ENCODE peak calls at places on chromosomes 16 and 17, in four cellular contexts. Y is trophoblast cell, J is HCT116, H is colonic mucosa. A is an unnamed sample.

GRCh38 chr17:31663576-31663975 is 195.5 kb downstream of the COPRS start:
- DNase-seq in Y (no peak), J (peak; percentile 16), H (no peak), A (peak; percentile 14)

GRCh38 chr17:31387438-31387837 is 4.0 kb upstream of the RAB11FIP4 start:
- DNase-seq in Y (no peak), J (no peak), H (no peak), A (no peak)

GRCh38 chr16:86783626-86784266 is 205.4 kb downstream of the FOXL1 start:
- DNase-seq in Y (no peak), J (no peak), H (no peak), A (peak; percentile 43)

GRCh38 chr17:65468321-65468720 is 93.1 kb downstream of the AXIN2 start:
- DNase-seq in Y (peak; percentile 92), J (no peak), H (no peak), A (no peak)

GRCh38 chr17:320139-320538 is 32.5 kb downstream of the RPH3AL start:
- DNase-seq in Y (no peak), J (no peak), H (no peak), A (no peak)

GRCh38 chr16:12425134-12425941 is 378.3 kb downstream of the CPPED1 start:
- DNase-seq in Y (no peak), J (no peak), H (no peak), A (peak; percentile 18)

GRCh38 chr16:12314786-12315185 is 338.3 kb downstream of the SNX29 start:
- DNase-seq in Y (no peak), J (no peak), H (no peak), A (no peak)

GRCh38 chr16:13351651-13352217 is 450.3 kb downstream of the SHISA9 start:
- DNase-seq in Y (no peak), J (no peak), H (no peak), A (no peak)

GRCh38 chr17:72984925-72985322 is 107.6 kb downstream of the SLC39A11 start:
- DNase-seq in Y (no peak), J (peak; percentile 82), H (no peak), A (no peak)

GRCh38 chr17:61420128-61420527 is 20.5 kb downstream of the TBX2 start:
- DNase-seq in Y (no peak), J (no peak), H (no peak), A (no peak)

GRCh38 chr16:72530434-72530833 is 358.5 kb upstream of the PMFBP1 start:
- DNase-seq in Y (peak; percentile 62), J (peak; percentile 4), H (no peak), A (peak; percentile 47)

GRCh38 chr17:80891096-80892018 is 100.3 kb upstream of the CHMP6 start:
- DNase-seq in Y (peak; percentile 91), J (peak; percentile 96), H (no peak), A (peak; percentile 73)

GRCh38 chr16:88063201-88063773 is 112.1 kb downstream of the BANP start:
- DNase-seq in Y (no peak), J (peak; percentile 4), H (no peak), A (no peak)

GRCh38 chr17:57293077-57293476 is 36.8 kb downstream of the MSI2 start:
- DNase-seq in Y (peak; percentile 96), J (peak; percentile 68), H (no peak), A (peak; percentile 89)

GRCh38 chr17:55577687-55578086 is 66.4 kb upstream of the SMIM36 start:
- DNase-seq in Y (no peak), J (no peak), H (no peak), A (no peak)

GRCh38 chr17:81387235-81388060 is 7.8 kb upstream of the BAHCC1 start:
- DNase-seq in Y (no peak), J (no peak), H (peak; percentile 64), A (no peak)

GRCh38 chr17:2176484-2177175 is 121.7 kb downstream of the HIC1 start:
- DNase-seq in Y (no peak), J (no peak), H (no peak), A (no peak)

GRCh38 chr16:77213542-77214108 is 14.4 kb downstream of the SYCE1L start:
- DNase-seq in Y (no peak), J (peak; percentile 98), H (no peak), A (peak; percentile 97)

GRCh38 chr16:77076839-77077238 is 114.2 kb upstream of the MON1B start:
- DNase-seq in Y (no peak), J (no peak), H (no peak), A (no peak)

GRCh38 chr16:67579686-67580085 is 17.4 kb downstream of the CTCF start:
- DNase-seq in Y (no peak), J (no peak), H (no peak), A (no peak)

GRCh38 chr16:19517424-19518089 is 4.3 kb downstream of the GDE1 start:
- DNase-seq in Y (no peak), J (no peak), H (no peak), A (peak; percentile 51)

GRCh38 chr17:42682400-42683384 is at the start of gene CNTNAP1:
- DNase-seq in Y (no peak), J (no peak), H (peak; percentile 72), A (no peak)

GRCh38 chr17:71085238-71086033 is 916.1 kb downstream of the KCNJ2 start:
- DNase-seq in Y (no peak), J (peak; percentile 35), H (peak; percentile 22), A (peak; percentile 7)

GRCh38 chr17:4859816-4860625 is 26.9 kb downstream of the MINK1 start:
- DNase-seq in Y (no peak), J (no peak), H (no peak), A (no peak)

GRCh38 chr16:67537636-67538591 is 9.3 kb downstream of the RIPOR1 start:
- DNase-seq in Y (peak; percentile 59), J (no peak), H (peak; percentile 57), A (no peak)

GRCh38 chr16:57590654-57591085 is 37.8 kb upstream of the ADGRG1 start:
- DNase-seq in Y (peak; percentile 61), J (peak; percentile 28), H (no peak), A (peak; percentile 84)

GRCh38 chr17:43530303-43531081 is 15.6 kb downstream of the ETV4 start:
- DNase-seq in Y (peak; percentile 79), J (peak; percentile 37), H (no peak), A (peak; percentile 39)

DNA sequence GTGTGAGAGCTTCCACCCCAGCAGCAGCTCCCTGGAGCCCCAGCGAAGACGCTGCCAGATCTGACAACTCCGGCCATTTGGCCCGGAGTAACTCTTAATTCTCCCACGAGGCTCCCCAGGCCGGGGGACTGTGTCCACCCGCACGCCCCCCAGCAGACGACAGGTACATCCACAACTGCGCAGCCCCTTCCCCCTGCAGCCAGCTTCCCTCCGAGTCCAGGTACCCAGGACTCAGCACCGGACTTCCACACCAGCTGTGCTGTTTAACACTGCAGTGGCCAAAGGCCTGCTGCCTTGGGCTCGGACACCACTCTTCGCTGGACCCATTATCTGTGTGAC is 7.2 kb downstream of the SYNGR2 start:
- DNase-seq in Y (no peak), J (no peak), H (no peak), A (no peak)
- H3K4me1 ChIP-seq in Y (peaks cover 6% of the 10 kb centered on the region), J (peaks cover 12% of the 10 kb centered on the region), H (peaks cover 63% of the 10 kb centered on the region), A (no peaks in the 10 kb centered on the region)

DNA sequence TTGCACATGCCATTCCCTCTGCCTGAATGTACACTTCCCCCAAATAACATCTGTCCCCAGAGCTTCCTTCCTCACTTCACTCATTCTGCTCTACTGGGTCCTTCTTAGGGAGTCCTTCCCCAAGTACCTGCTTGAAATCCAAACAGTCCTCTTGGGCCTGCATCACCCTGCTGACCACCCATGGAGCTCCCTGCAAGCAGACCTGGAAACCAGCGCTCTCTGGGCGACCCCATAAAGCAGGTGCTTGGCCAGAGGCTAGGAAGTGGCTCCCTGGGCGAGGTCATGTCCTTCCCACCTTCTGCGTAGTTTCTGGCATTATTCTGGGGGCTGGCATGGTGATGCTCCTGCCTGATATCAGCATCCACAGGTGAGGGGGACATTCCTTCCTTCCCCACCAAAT is 12.2 kb upstream of the NTN1 start:
- DNase-seq in Y (no peak), J (no peak), H (no peak), A (no peak)
- H3K27me3 ChIP-seq in Y (peaks cover 18% of the 10 kb centered on the region), J (peaks cover 11% of the 10 kb centered on the region), H (peaks cover 17% of the 10 kb centered on the region), A (peaks cover 64% of the 10 kb centered on the region)

GRCh38 chr16:51310159-51310558 is 159.1 kb upstream of the SALL1 start:
- DNase-seq in Y (no peak), J (no peak), H (no peak), A (no peak)
- H3K27ac ChIP-seq in Y (no peak overlapping the region), J (no peak overlapping the region), H (no peak overlapping the region), A (no peak overlapping the region)

GRCh38 chr17:27569257-27569722 is 61.7 kb upstream of the LGALS9 start:
- DNase-seq in Y (peak; percentile 88), J (no peak), H (no peak), A (no peak)

GRCh38 chr17:27568216-27568615 is 62.8 kb upstream of the LGALS9 start:
- DNase-seq in Y (no peak), J (no peak), H (no peak), A (no peak)

GRCh38 chr17:27569884-27570577 is 61.0 kb upstream of the LGALS9 start:
- DNase-seq in Y (peak; percentile 64), J (no peak), H (no peak), A (no peak)

GRCh38 chr17:27567563-27567859 is 63.5 kb upstream of the LGALS9 start:
- DNase-seq in Y (no peak), J (no peak), H (no peak), A (no peak)

GRCh38 chr17:27568811-27569210 is 62.2 kb upstream of the LGALS9 start:
- DNase-seq in Y (no peak), J (no peak), H (no peak), A (no peak)
- H3K4me1 ChIP-seq in Y (peaks cover 23% of the 10 kb centered on the region), J (peaks cover 16% of the 10 kb centered on the region), H (no peaks in the 10 kb centered on the region), A (no peaks in the 10 kb centered on the region)

GRCh38 chr17:38557395-38557794 is 48.4 kb downstream of the SRCIN1 start:
- DNase-seq in Y (no peak), J (no peak), H (no peak), A (no peak)
- H3K27me3 ChIP-seq in Y (peaks cover 33% of the 10 kb centered on the region), J (no peaks in the 10 kb centered on the region), H (peaks cover 23% of the 10 kb centered on the region), A (peaks cover 29% of the 10 kb centered on the region)